ENCODE peak calls at places on chromosomes 3 and 15, in six cellular contexts. T is brain microvascular endothelial cell, W is DMS 273 treated with DMSO at 0.1 percent for 48 hours, E is cardiac fibroblast, P is kidney, M is HFFc6. I is an unnamed sample.

GRCh38 chr3:183506674-183507290 is 48.7 kb downstream of the KLHL6 start:
- DNase-seq in T (no peak), W (no peak), E (peak), P (no peak), M (no peak), I (no peak)

GRCh38 chr15:67840747-67841634 is 1.1 kb upstream of the RNU6-1 start:
- DNase-seq in T (no peak), W (no peak), E (peak), P (peak), M (peak), I (peak)

GRCh38 chr3:134838599-134838998 is 43.5 kb downstream of the EPHB1 start:
- DNase-seq in T (no peak), W (no peak), E (no peak), P (no peak), M (no peak), I (no peak)

GRCh38 chr3:63727248-63727647 is 74.8 kb downstream of the SNTN start:
- DNase-seq in T (no peak), W (no peak), E (no peak), P (no peak), M (no peak), I (no peak)

GRCh38 chr3:152298393-152299242 is 29.9 kb downstream of the MBNL1 start:
- DNase-seq in T (peak), W (peak), E (peak), P (no peak), M (peak), I (peak)

GRCh38 chr3:55297235-55297634 is 189.9 kb downstream of the WNT5A start:
- DNase-seq in T (no peak), W (no peak), E (no peak), P (no peak), M (no peak), I (no peak)

GRCh38 chr3:44661189-44661588 is 12.7 kb downstream of the ZNF35 start:
- DNase-seq in T (no peak), W (no peak), E (no peak), P (no peak), M (no peak), I (no peak)

GRCh38 chr3:9669720-9670432 is 20.6 kb downstream of the MTMR14 start:
- DNase-seq in T (no peak), W (no peak), E (peak), P (peak), M (peak), I (no peak)

GRCh38 chr15:52463638-52464037 is 65.0 kb downstream of the MYO5A start:
- DNase-seq in T (no peak), W (no peak), E (no peak), P (no peak), M (peak), I (no peak)

GRCh38 chr15:77632760-77633133 is at the start of gene LINGO1:
- DNase-seq in T (no peak), W (no peak), E (peak), P (no peak), M (no peak), I (no peak)

GRCh38 chr15:33021806-33022389 is 172.6 kb downstream of the FMN1 start:
- DNase-seq in T (peak), W (no peak), E (peak), P (no peak), M (peak), I (no peak)

GRCh38 chr15:63973212-63974009 is 72.9 kb downstream of the DAPK2 start:
- DNase-seq in T (peak), W (no peak), E (no peak), P (no peak), M (peak), I (no peak)

GRCh38 chr3:151816091-151816604 is 2.2 kb downstream of the AADAC start:
- DNase-seq in T (peak), W (no peak), E (peak), P (no peak), M (peak), I (no peak)

GRCh38 chr3:111915905-111916304 is 56.8 kb downstream of the PHLDB2 start:
- DNase-seq in T (no peak), W (no peak), E (peak), P (no peak), M (peak), I (no peak)

GRCh38 chr15:73941871-73942635 is 15.8 kb downstream of the LOXL1 start:
- DNase-seq in T (no peak), W (no peak), E (no peak), P (peak), M (no peak), I (no peak)

GRCh38 chr15:69860316-69860715 is 237.4 kb downstream of the TLE3 start:
- DNase-seq in T (no peak), W (no peak), E (no peak), P (no peak), M (no peak), I (no peak)

GRCh38 chr3:160941885-160942494 is 163.2 kb downstream of the B3GALNT1 start:
- DNase-seq in T (peak), W (no peak), E (peak), P (no peak), M (peak), I (no peak)

GRCh38 chr3:128846501-128846900 is 32.9 kb upstream of the ACAD9 start:
- DNase-seq in T (no peak), W (no peak), E (no peak), P (no peak), M (no peak), I (no peak)

GRCh38 chr3:168272343-168272984 is 176.7 kb upstream of the GOLIM4 start:
- DNase-seq in T (peak), W (no peak), E (peak), P (no peak), M (no peak), I (no peak)

GRCh38 chr3:104977719-104978118 is 389.0 kb upstream of the ALCAM start:
- DNase-seq in T (no peak), W (no peak), E (no peak), P (no peak), M (no peak), I (no peak)

GRCh38 chr3:133390715-133391114 is 9.1 kb upstream of the BFSP2 start:
- DNase-seq in T (no peak), W (no peak), E (no peak), P (no peak), M (no peak), I (no peak)

GRCh38 chr15:48602358-48603122 is 43.0 kb downstream of the FBN1 start:
- DNase-seq in T (peak), W (no peak), E (peak), P (no peak), M (peak), I (no peak)

GRCh38 chr3:197680955-197681521 is 55.7 kb downstream of the RUBCN start:
- DNase-seq in T (no peak), W (no peak), E (no peak), P (no peak), M (no peak), I (no peak)

I was measured in NCI-H1694.